ENCODE peak calls at places on chromosomes 12 and 14, in four cellular contexts. P is kidney tubule cell; J is stimulated activated CD8-positive, alpha-beta memory T cell treated with anti-CD3 and anti-CD28 coated beads, Interleukin-4, amount 100 ng/mL, for 24 hours; R is Kasumi-1. L is an unnamed sample.

GRCh38 chr14:69878251-69878650 is 965 bp upstream of the SMOC1 start:
- DNase-seq in P (no peak), R (no peak), J (no peak), L (no peak)

GRCh38 chr12:47267571-47267970 is 187.8 kb upstream of the AMIGO2 start:
- DNase-seq in R (no peak), P (peak), J (no peak), L (no peak)

GRCh38 chr14:77026930-77027537 is 1.5 kb downstream of the IRF2BPL start:
- DNase-seq in P (peak), R (peak), J (no peak), L (no peak)

GRCh38 chr12:54981796-54982195 is 2.8 kb downstream of the TESPA1 start:
- DNase-seq in J (peak), P (no peak), R (no peak), L (no peak)

GRCh38 chr14:100211893-100212292 is 27.1 kb upstream of the YY1 start:
- DNase-seq in R (no peak), J (no peak), P (no peak), L (no peak)

GRCh38 chr14:102407258-102407657 is 44.5 kb downstream of the TECPR2 start:
- DNase-seq in R (no peak), P (no peak), J (no peak), L (no peak)

GRCh38 chr12:132219323-132219722 is 75.1 kb downstream of the NOC4L start:
- DNase-seq in J (no peak), R (no peak), P (no peak), L (no peak)

GRCh38 chr14:89110110-89110509 is 285.7 kb downstream of the TTC8 start:
- DNase-seq in P (no peak), R (no peak), J (no peak), L (no peak)

GRCh38 chr14:51774209-51774608 is 86.2 kb upstream of the GNG2 start:
- DNase-seq in R (no peak), P (no peak), J (no peak), L (no peak)

GRCh38 chr12:121300083-121300819 is 3.7 kb upstream of the CAMKK2 start:
- DNase-seq in J (no peak), P (no peak), R (no peak), L (no peak)

GRCh38 chr12:53063708-53064612 is 14.1 kb downstream of the TNS2 start:
- DNase-seq in J (no peak), R (no peak), P (no peak), L (no peak)

GRCh38 chr12:57832966-57833365 is 13.6 kb downstream of the CTDSP2 start:
- DNase-seq in J (no peak), P (peak), R (no peak), L (peak)

GRCh38 chr12:24561882-24562760 is 386.8 kb downstream of the BCAT1 start:
- DNase-seq in J (no peak), P (peak), R (peak), L (peak)

GRCh38 chr12:57766464-57767311 is at the start of gene CYP27B1:
- DNase-seq in J (no peak), R (no peak), P (peak), L (no peak)

GRCh38 chr12:103774977-103775560 is 66.0 kb downstream of the NT5DC3 start:
- DNase-seq in R (no peak), P (no peak), J (no peak), L (no peak)